ENCODE peak calls at places on chromosomes 7 and 10, in seven cellular contexts. N is cardiac fibroblast, F is progenitor cell of endocrine pancreas, G is GM12878, Z is astrocyte, I is astrocyte of the cerebellum, S is upper lobe of right lung. V is an unnamed sample.

GRCh38 chr7:41193738-41194287 is 509.1 kb downstream of the INHBA start:
- DNase-seq in N (no peak), G (no peak), S (no peak), I (no peak), Z (no peak), F (no peak), V (no peak)

GRCh38 chr7:78118470-78118869 is 319.9 kb downstream of the PHTF2 start:
- DNase-seq in Z (no peak), S (no peak), N (no peak), F (no peak), G (no peak), I (no peak), V (no peak)

GRCh38 chr10:86500846-86501245 is 20.7 kb downstream of the WAPL start:
- DNase-seq in N (peak), S (no peak), Z (no peak), I (no peak), G (no peak), F (no peak), V (peak)

GRCh38 chr10:115956225-115957009 is 316.6 kb downstream of the GFRA1 start:
- DNase-seq in F (no peak), G (no peak), I (no peak), Z (peak), N (peak), S (no peak), V (peak)

GRCh38 chr10:48440771-48441170 is 134.3 kb downstream of the MAPK8 start:
- DNase-seq in N (no peak), I (no peak), F (no peak), Z (no peak), G (no peak), S (no peak), V (no peak)

GRCh38 chr7:142407939-142408573 is 150.2 kb upstream of the PRSS58 start:
- DNase-seq in N (peak), I (no peak), G (no peak), S (no peak), Z (no peak), F (no peak), V (peak)

GRCh38 chr7:98879198-98879988 is 1.1 kb downstream of the TRRAP start:
- DNase-seq in S (peak), Z (no peak), G (peak), I (no peak), F (no peak), N (peak), V (peak)

GRCh38 chr7:41705109-41705871 is 2.4 kb upstream of the INHBA start:
- DNase-seq in F (peak), G (peak), N (peak), S (peak), Z (peak), I (peak), V (peak)

GRCh38 chr7:756928-757560 is 30.0 kb upstream of the PRKAR1B start:
- DNase-seq in S (peak), G (no peak), Z (no peak), I (no peak), F (no peak), N (no peak), V (no peak)

DNA sequence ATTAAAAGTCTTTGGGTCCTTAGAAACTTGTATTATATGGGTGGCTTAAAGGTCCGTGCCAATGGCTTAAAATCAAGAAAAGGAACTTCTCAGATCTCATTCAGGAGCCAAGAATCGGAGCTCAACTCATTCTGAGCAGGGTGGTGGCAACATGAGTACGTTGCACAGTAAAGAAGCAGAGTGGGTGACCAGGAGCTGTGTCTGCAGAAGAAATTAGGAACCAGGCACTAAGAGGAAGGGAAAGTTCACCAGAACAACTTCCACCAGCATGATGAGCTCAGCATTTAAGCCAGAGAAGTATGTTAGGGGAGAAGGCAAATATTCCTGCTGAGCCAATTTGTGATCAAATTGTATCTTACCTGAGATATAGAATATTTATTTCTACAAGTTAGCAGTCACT is 236.0 kb upstream of the NRP1 start:
- DNase-seq in F (no peak), G (no peak), N (no peak), I (no peak), S (no peak), Z (no peak), V (no peak)
- TF ChIP-seq CTCF in F (no peak), G (no peak), N (no peak), I (no peak), S (no peak), Z (no peak), V (no peak)

DNA sequence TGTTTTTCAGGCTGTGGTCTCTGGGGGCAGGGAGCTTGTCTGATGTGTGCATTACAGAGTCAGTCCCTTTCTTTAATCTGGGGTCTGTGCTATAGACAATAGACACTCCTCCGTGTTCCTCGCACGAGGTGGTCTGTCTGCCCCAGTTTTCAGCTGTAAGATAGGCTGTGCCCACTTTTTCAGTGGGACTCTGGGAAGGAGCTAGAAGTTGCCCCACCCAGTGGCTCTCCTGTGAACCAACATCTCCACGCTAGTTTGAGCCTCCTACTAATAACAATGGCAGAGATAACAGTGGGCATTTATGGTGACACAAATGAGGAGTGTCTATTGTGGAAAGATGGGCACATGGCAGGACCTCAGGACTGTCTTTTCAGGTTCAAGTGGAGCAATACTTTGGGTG is 44.0 kb downstream of the ADRB1 start:
- DNase-seq in F (no peak), G (no peak), N (no peak), S (no peak), I (no peak), Z (no peak), V (no peak)
- TF ChIP-seq CTCF in F (no peak), G (no peak), N (no peak), S (peak), I (no peak), Z (no peak), V (no peak)

GRCh38 chr10:88743999-88744398 is 15.8 kb upstream of the LIPN start:
- DNase-seq in I (no peak), Z (no peak), S (no peak), F (no peak), G (no peak), N (no peak), V (no peak)
- TF ChIP-seq CTCF in I (no peak), Z (no peak), S (no peak), F (no peak), G (no peak), N (no peak), V (no peak)

DNA sequence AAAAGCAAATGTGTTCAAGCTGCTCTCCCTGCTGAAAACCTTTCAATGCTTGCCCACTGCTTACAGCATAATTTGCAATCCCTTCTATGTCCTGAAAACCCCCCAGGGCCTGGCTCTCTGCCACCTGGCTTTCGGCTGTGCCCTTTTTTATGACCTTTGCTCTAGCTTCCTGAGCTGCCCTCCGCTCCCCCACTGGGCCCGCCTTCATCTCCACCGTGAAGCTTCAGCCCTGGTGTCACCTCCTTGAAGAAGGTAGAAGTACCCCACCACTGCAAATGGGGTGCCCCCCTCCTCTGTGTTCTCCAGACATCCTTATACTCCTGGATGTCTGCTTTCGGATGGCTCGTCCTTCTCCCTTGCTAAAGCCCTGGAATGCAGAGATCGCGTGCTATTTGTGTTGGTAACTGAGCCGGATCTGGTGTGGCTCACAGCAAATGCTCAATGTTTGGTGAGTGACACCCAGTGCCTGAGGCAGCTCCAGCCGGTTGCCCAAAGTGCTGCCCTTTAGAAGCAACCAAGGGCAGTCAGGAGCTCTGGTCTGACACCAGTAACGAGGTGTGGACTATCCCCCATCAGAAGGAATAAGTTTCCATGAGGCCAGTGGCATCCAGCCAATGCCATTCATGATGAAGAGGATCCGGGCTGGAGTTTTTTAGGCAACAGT is 90.3 kb downstream of the KIAA1549 start:
- DNase-seq in N (no peak), G (no peak), Z (peak), I (no peak), F (no peak), S (no peak), V (peak)
- TF ChIP-seq CTCF in N (no peak), G (no peak), Z (no peak), I (no peak), F (no peak), S (no peak), V (no peak)

GRCh38 chr7:137606061-137606674 is 240.6 kb downstream of the DGKI start:
- DNase-seq in F (no peak), N (peak), G (no peak), Z (peak), I (peak), S (no peak), V (peak)
- TF ChIP-seq CTCF in F (peak), N (peak), G (peak), Z (peak), I (no peak), S (peak), V (peak)